ENCODE peak calls at places on chromosome 1, in six cellular contexts. W is MM.1S, X is GM23338, D is hepatocyte, O is OCI-LY7, T is neural progenitor cell. S is an unnamed sample.

GRCh38 chr1:233424727-233425222 is 97.3 kb downstream of the MAP3K21 start:
- DNase-seq in D (no peak), W (no peak), O (no peak), X (no peak), T (no peak), S (peak)

GRCh38 chr1:156582388-156583022 is 3.0 kb downstream of the TTC24 start:
- DNase-seq in X (no peak), T (no peak), O (peak), W (no peak), D (no peak), S (no peak)

GRCh38 chr1:100794719-100795645 is 75.4 kb downstream of the VCAM1 start:
- DNase-seq in W (no peak), X (no peak), T (no peak), D (no peak), O (no peak), S (peak)

GRCh38 chr1:157137051-157137772 is 983 bp downstream of the ETV3 start:
- DNase-seq in X (no peak), W (peak), O (peak), D (peak), T (peak), S (peak)

GRCh38 chr1:244955661-244956060 is 91.3 kb upstream of the HNRNPU start:
- DNase-seq in T (no peak), O (no peak), D (no peak), X (no peak), W (no peak), S (no peak)

GRCh38 chr1:89723863-89724262 is 90.9 kb downstream of the LRRC8C start:
- DNase-seq in W (no peak), T (no peak), D (no peak), O (no peak), X (no peak), S (no peak)

GRCh38 chr1:240093120-240093961 is 1.7 kb downstream of the FMN2 start:
- DNase-seq in W (no peak), X (peak), O (no peak), T (peak), D (peak), S (no peak)

GRCh38 chr1:25875154-25875855 is at the start of gene PAQR7:
- DNase-seq in O (peak), D (peak), T (peak), X (peak), W (peak), S (peak)

GRCh38 chr1:11645670-11646265 is 8.5 kb downstream of the FBXO2 start:
- DNase-seq in D (peak), X (peak), W (peak), O (peak), T (peak), S (peak)

DNA sequence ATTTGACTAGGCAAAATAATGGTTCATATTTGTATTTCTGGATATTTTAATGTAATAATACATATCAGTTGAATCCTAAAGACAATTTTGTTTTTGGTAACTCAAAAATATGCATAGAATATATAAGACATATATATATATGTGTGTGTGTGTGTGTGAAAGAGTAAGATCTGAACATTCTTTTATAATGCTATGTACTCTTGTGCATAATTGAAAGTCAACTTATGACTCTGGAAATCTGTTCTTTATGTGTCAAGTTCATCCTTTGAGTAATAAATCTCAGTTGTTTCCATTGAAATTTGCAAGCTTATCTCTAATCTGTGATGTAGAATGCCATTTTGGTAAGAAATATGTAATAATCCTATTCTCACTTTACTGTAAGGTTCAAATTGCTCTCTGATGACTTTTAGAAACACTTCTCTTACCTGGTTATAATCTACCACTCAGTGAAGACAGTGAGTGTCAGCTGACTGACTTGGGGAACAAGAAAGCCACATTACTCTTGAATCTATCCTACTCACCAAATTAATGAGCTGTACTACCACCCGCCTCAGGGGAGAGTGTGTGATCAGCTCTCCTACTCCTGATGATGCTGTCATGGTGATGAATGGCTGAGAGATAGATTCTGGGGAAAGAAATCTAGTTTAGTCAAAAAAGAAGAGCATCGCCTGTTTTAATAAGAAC is 15.0 kb upstream of the NEK7 start:
- DNase-seq in W (no peak), X (no peak), D (no peak), O (no peak), T (no peak), S (no peak)
- TF ChIP-seq EZH2phosphoT487 in W (no peak), X (no peak), D (no peak), O (no peak), T (no peak), S (no peak)

GRCh38 chr1:153968000-153968363 is 280 bp downstream of the CREB3L4 start:
- DNase-seq in T (no peak), W (no peak), O (no peak), D (peak), X (peak), S (peak)
- H2AFZ ChIP-seq in T (peak), W (peak), O (peak), D (peak), X (no peak), S (peak)

GRCh38 chr1:35544976-35545375 is 12.2 kb downstream of the KIAA0319L start:
- DNase-seq in T (peak), O (peak), W (peak), X (peak), D (peak), S (peak)
- TF ChIP-seq CTCF in T (peak), O (peak), W (peak), X (peak), D (peak), S (peak)

DNA sequence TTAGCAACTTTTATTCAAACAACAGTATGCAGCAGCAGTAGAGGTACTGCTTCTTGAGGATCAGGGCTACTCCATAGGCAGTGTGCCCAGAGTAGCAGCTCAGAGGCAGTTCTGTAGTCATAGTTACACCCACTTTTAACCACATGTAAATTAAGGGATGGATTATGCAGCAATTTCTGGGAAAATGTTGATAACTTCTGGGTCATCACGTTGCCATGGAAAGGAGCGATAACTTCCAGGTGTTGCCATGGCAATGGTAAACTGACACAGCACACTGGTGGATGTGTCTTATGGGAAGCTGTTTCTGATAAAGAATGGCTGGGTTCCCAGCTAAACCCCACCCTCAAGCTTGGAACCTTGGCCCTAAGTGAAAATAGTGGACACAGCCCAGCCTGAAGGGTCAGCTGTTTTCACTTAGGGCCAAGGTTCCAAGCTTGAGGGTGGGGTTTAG is 29.0 kb upstream of the PLA2G2A start:
- DNase-seq in T (no peak), O (no peak), W (no peak), X (no peak), D (peak), S (no peak)
- TF ChIP-seq EZH2phosphoT487 in T (no peak), O (no peak), W (no peak), X (no peak), D (no peak), S (no peak)

GRCh38 chr1:60114735-60115318 is 41.3 kb upstream of the C1orf87 start:
- DNase-seq in D (no peak), W (no peak), T (peak), O (no peak), X (peak), S (no peak)
- H2AFZ ChIP-seq in D (no peak), W (no peak), T (peak), O (no peak), X (peak), S (no peak)

GRCh38 chr1:204127597-204128242 is 24.1 kb downstream of the ETNK2 start:
- DNase-seq in D (peak), T (peak), O (peak), W (peak), X (peak), S (peak)
- TF ChIP-seq CTCF in D (peak), T (peak), O (peak), W (peak), X (peak), S (peak)